ENCODE peak calls at places on chromosomes 6 and 20, in five cellular contexts. One of them, this sample, is unnamed.
A peak's percentile ranks its signal among the peaks of the same experiment; 100 is the strongest.

GRCh38 chr6:292506-293184 is 358 bp downstream of the DUSP22 start:
- DNase-seq in SK-MEL-5: peak; percentile 62
- DNase-seq in stimulated activated CD4-positive, alpha-beta T cell treated with anti-CD3 and anti-CD28 coated beads, Interleukin-15, amount 100 ng/mL, for 1 hour: peak; percentile 63
- DNase-seq in activated T-cell treated with anti-CD3 and anti-CD28 coated beads for 1 hour: peak; percentile 65
- DNase-seq in posterior cingulate gyrus: no peak
- DNase-seq in this sample: no peak

GRCh38 chr6:152952866-152953509 is 29.9 kb downstream of the FBXO5 start:
- DNase-seq in SK-MEL-5: peak; percentile 75
- DNase-seq in stimulated activated CD4-positive, alpha-beta T cell treated with anti-CD3 and anti-CD28 coated beads, Interleukin-15, amount 100 ng/mL, for 1 hour: no peak
- DNase-seq in activated T-cell treated with anti-CD3 and anti-CD28 coated beads for 1 hour: no peak
- DNase-seq in posterior cingulate gyrus: no peak
- DNase-seq in this sample: no peak

GRCh38 chr20:5735845-5736530 is 14.2 kb upstream of the SHLD1 start:
- DNase-seq in SK-MEL-5: peak; percentile 62
- DNase-seq in stimulated activated CD4-positive, alpha-beta T cell treated with anti-CD3 and anti-CD28 coated beads, Interleukin-15, amount 100 ng/mL, for 1 hour: no peak
- DNase-seq in activated T-cell treated with anti-CD3 and anti-CD28 coated beads for 1 hour: no peak
- DNase-seq in posterior cingulate gyrus: no peak
- DNase-seq in this sample: no peak

GRCh38 chr6:45661667-45662066 is 283.9 kb upstream of the SUPT3H start:
- DNase-seq in SK-MEL-5: no peak
- DNase-seq in stimulated activated CD4-positive, alpha-beta T cell treated with anti-CD3 and anti-CD28 coated beads, Interleukin-15, amount 100 ng/mL, for 1 hour: no peak
- DNase-seq in activated T-cell treated with anti-CD3 and anti-CD28 coated beads for 1 hour: no peak
- DNase-seq in posterior cingulate gyrus: no peak
- DNase-seq in this sample: no peak

GRCh38 chr6:5660772-5661171 is 346.0 kb downstream of the NRN1 start:
- DNase-seq in SK-MEL-5: no peak
- DNase-seq in stimulated activated CD4-positive, alpha-beta T cell treated with anti-CD3 and anti-CD28 coated beads, Interleukin-15, amount 100 ng/mL, for 1 hour: no peak
- DNase-seq in activated T-cell treated with anti-CD3 and anti-CD28 coated beads for 1 hour: no peak
- DNase-seq in posterior cingulate gyrus: no peak
- DNase-seq in this sample: no peak

GRCh38 chr6:160249687-160250086 is 8.9 kb downstream of the SLC22A2 start:
- DNase-seq in SK-MEL-5: no peak
- DNase-seq in stimulated activated CD4-positive, alpha-beta T cell treated with anti-CD3 and anti-CD28 coated beads, Interleukin-15, amount 100 ng/mL, for 1 hour: no peak
- DNase-seq in activated T-cell treated with anti-CD3 and anti-CD28 coated beads for 1 hour: no peak
- DNase-seq in posterior cingulate gyrus: no peak
- DNase-seq in this sample: no peak

GRCh38 chr6:25056130-25056529 is 120.4 kb upstream of the RIPOR2 start:
- DNase-seq in SK-MEL-5: no peak
- DNase-seq in stimulated activated CD4-positive, alpha-beta T cell treated with anti-CD3 and anti-CD28 coated beads, Interleukin-15, amount 100 ng/mL, for 1 hour: no peak
- DNase-seq in activated T-cell treated with anti-CD3 and anti-CD28 coated beads for 1 hour: peak; percentile 25
- DNase-seq in posterior cingulate gyrus: no peak
- DNase-seq in this sample: no peak

GRCh38 chr6:147201885-147202515 is 2.2 kb upstream of the STXBP5 start:
- DNase-seq in SK-MEL-5: peak; percentile 76
- DNase-seq in stimulated activated CD4-positive, alpha-beta T cell treated with anti-CD3 and anti-CD28 coated beads, Interleukin-15, amount 100 ng/mL, for 1 hour: no peak
- DNase-seq in activated T-cell treated with anti-CD3 and anti-CD28 coated beads for 1 hour: no peak
- DNase-seq in posterior cingulate gyrus: no peak
- DNase-seq in this sample: no peak

GRCh38 chr6:139996253-139996834 is 621.9 kb upstream of the CITED2 start:
- DNase-seq in SK-MEL-5: peak; percentile 82
- DNase-seq in stimulated activated CD4-positive, alpha-beta T cell treated with anti-CD3 and anti-CD28 coated beads, Interleukin-15, amount 100 ng/mL, for 1 hour: no peak
- DNase-seq in activated T-cell treated with anti-CD3 and anti-CD28 coated beads for 1 hour: no peak
- DNase-seq in posterior cingulate gyrus: no peak
- DNase-seq in this sample: no peak

GRCh38 chr6:153568601-153569000 is 437.5 kb upstream of the RGS17 start:
- DNase-seq in SK-MEL-5: no peak
- DNase-seq in stimulated activated CD4-positive, alpha-beta T cell treated with anti-CD3 and anti-CD28 coated beads, Interleukin-15, amount 100 ng/mL, for 1 hour: no peak
- DNase-seq in activated T-cell treated with anti-CD3 and anti-CD28 coated beads for 1 hour: no peak
- DNase-seq in posterior cingulate gyrus: no peak
- DNase-seq in this sample: no peak

GRCh38 chr6:79421707-79422484 is 115.3 kb downstream of the LCA5 start:
- DNase-seq in SK-MEL-5: peak; percentile 46
- DNase-seq in stimulated activated CD4-positive, alpha-beta T cell treated with anti-CD3 and anti-CD28 coated beads, Interleukin-15, amount 100 ng/mL, for 1 hour: no peak
- DNase-seq in activated T-cell treated with anti-CD3 and anti-CD28 coated beads for 1 hour: no peak
- DNase-seq in posterior cingulate gyrus: no peak
- DNase-seq in this sample: peak; percentile 81

GRCh38 chr20:16761305-16761829 is 13.2 kb downstream of the OTOR start:
- DNase-seq in SK-MEL-5: peak; percentile 89
- DNase-seq in stimulated activated CD4-positive, alpha-beta T cell treated with anti-CD3 and anti-CD28 coated beads, Interleukin-15, amount 100 ng/mL, for 1 hour: no peak
- DNase-seq in activated T-cell treated with anti-CD3 and anti-CD28 coated beads for 1 hour: peak; percentile 12
- DNase-seq in posterior cingulate gyrus: peak; percentile 46
- DNase-seq in this sample: no peak

GRCh38 chr6:110356778-110357177 is 1.4 kb downstream of the METTL24 start:
- DNase-seq in SK-MEL-5: no peak
- DNase-seq in stimulated activated CD4-positive, alpha-beta T cell treated with anti-CD3 and anti-CD28 coated beads, Interleukin-15, amount 100 ng/mL, for 1 hour: no peak
- DNase-seq in activated T-cell treated with anti-CD3 and anti-CD28 coated beads for 1 hour: no peak
- DNase-seq in posterior cingulate gyrus: no peak
- DNase-seq in this sample: no peak

GRCh38 chr6:27130668-27131428 is 116.7 kb upstream of the PRSS16 start:
- DNase-seq in SK-MEL-5: no peak
- DNase-seq in stimulated activated CD4-positive, alpha-beta T cell treated with anti-CD3 and anti-CD28 coated beads, Interleukin-15, amount 100 ng/mL, for 1 hour: no peak
- DNase-seq in activated T-cell treated with anti-CD3 and anti-CD28 coated beads for 1 hour: no peak
- DNase-seq in posterior cingulate gyrus: no peak
- DNase-seq in this sample: no peak

GRCh38 chr6:109236140-109237081 is 141.1 kb downstream of the CEP57L1 start:
- DNase-seq in SK-MEL-5: peak; percentile 28
- DNase-seq in stimulated activated CD4-positive, alpha-beta T cell treated with anti-CD3 and anti-CD28 coated beads, Interleukin-15, amount 100 ng/mL, for 1 hour: peak; percentile 10
- DNase-seq in activated T-cell treated with anti-CD3 and anti-CD28 coated beads for 1 hour: no peak
- DNase-seq in posterior cingulate gyrus: peak; percentile 48
- DNase-seq in this sample: no peak

GRCh38 chr20:64130876-64131275 is 23.5 kb upstream of the NPBWR2 start:
- DNase-seq in SK-MEL-5: no peak
- DNase-seq in stimulated activated CD4-positive, alpha-beta T cell treated with anti-CD3 and anti-CD28 coated beads, Interleukin-15, amount 100 ng/mL, for 1 hour: no peak
- DNase-seq in activated T-cell treated with anti-CD3 and anti-CD28 coated beads for 1 hour: no peak
- DNase-seq in posterior cingulate gyrus: no peak
- DNase-seq in this sample: no peak

GRCh38 chr6:151690768-151691562 is 116.5 kb upstream of the ESR1 start:
- DNase-seq in SK-MEL-5: peak; percentile 85
- DNase-seq in stimulated activated CD4-positive, alpha-beta T cell treated with anti-CD3 and anti-CD28 coated beads, Interleukin-15, amount 100 ng/mL, for 1 hour: no peak
- DNase-seq in activated T-cell treated with anti-CD3 and anti-CD28 coated beads for 1 hour: no peak
- DNase-seq in posterior cingulate gyrus: no peak
- DNase-seq in this sample: no peak

GRCh38 chr20:60718743-60719142 is 533.3 kb upstream of the CDH4 start:
- DNase-seq in SK-MEL-5: peak; percentile 40
- DNase-seq in stimulated activated CD4-positive, alpha-beta T cell treated with anti-CD3 and anti-CD28 coated beads, Interleukin-15, amount 100 ng/mL, for 1 hour: no peak
- DNase-seq in activated T-cell treated with anti-CD3 and anti-CD28 coated beads for 1 hour: no peak
- DNase-seq in posterior cingulate gyrus: no peak
- DNase-seq in this sample: no peak

This sample was measured in NCI-H2081 treated with DMSO at 0.1 percent for 48 hours.